ENCODE peak calls at places on chromosome 21, in nine cellular contexts. C, O, Z, Q, M, U, A, V and W are unnamed samples.

GRCh38 chr21:14646893-14647292 is 100.8 kb upstream of the SAMSN1 start:
- DNase-seq in C (no peak), O (no peak), Z (no peak), Q (no peak), M (no peak), U (no peak), A (no peak), V (no peak), W (no peak)

GRCh38 chr21:25421327-25422028 is 185.8 kb downstream of the MRPL39 start:
- DNase-seq in C (peak), O (peak), Z (no peak), Q (no peak), M (peak), U (no peak), A (peak), V (peak), W (peak)

GRCh38 chr21:41766883-41767605 is at the start of gene RIPK4:
- DNase-seq in C (no peak), O (peak), Z (peak), Q (no peak), M (peak), U (no peak), A (no peak), V (no peak), W (no peak)

GRCh38 chr21:28111151-28111619 is 881.5 kb downstream of the LTN1 start:
- DNase-seq in C (peak), O (peak), Z (peak), Q (peak), M (peak), U (peak), A (peak), V (peak), W (peak)

GRCh38 chr21:28069446-28069845 is 923.2 kb downstream of the LTN1 start:
- DNase-seq in C (no peak), O (no peak), Z (no peak), Q (peak), M (peak), U (peak), A (peak), V (peak), W (peak)

GRCh38 chr21:36483095-36483494 is 3.2 kb upstream of the CLDN14 start:
- DNase-seq in C (no peak), O (no peak), Z (no peak), Q (no peak), M (no peak), U (no peak), A (no peak), V (no peak), W (no peak)

GRCh38 chr21:41802684-41803083 is 35.8 kb upstream of the RIPK4 start:
- DNase-seq in C (no peak), O (no peak), Z (peak), Q (no peak), M (no peak), U (no peak), A (no peak), V (no peak), W (no peak)

GRCh38 chr21:38438476-38438893 is 59.8 kb downstream of the ERG start:
- DNase-seq in C (no peak), O (peak), Z (no peak), Q (no peak), M (peak), U (no peak), A (peak), V (peak), W (peak)

GRCh38 chr21:44802396-44803153 is 955 bp upstream of the UBE2G2 start:
- DNase-seq in C (peak), O (peak), Z (no peak), Q (no peak), M (no peak), U (no peak), A (no peak), V (no peak), W (peak)
- TF ChIP-seq CTCF in C (no peak), O (no peak), Z (no peak), Q (no peak), M (no peak), U (no peak), A (no peak), V (no peak), W (no peak)

GRCh38 chr21:18803624-18804023 is 400.0 kb upstream of the TMPRSS15 start:
- DNase-seq in C (no peak), O (no peak), Z (no peak), Q (no peak), M (no peak), U (no peak), A (no peak), V (no peak), W (no peak)

GRCh38 chr21:18801468-18801867 is 397.9 kb upstream of the TMPRSS15 start:
- DNase-seq in C (peak), O (no peak), Z (no peak), Q (no peak), M (peak), U (no peak), A (peak), V (no peak), W (peak)
- TF ChIP-seq CTCF in C (peak), O (no peak), Z (no peak), Q (no peak), M (peak), U (no peak), A (peak), V (no peak), W (peak)

GRCh38 chr21:45228656-45229240 is 58.9 kb downstream of the POFUT2 start:
- DNase-seq in C (no peak), O (no peak), Z (no peak), Q (no peak), M (no peak), U (no peak), A (no peak), V (no peak), W (no peak)

GRCh38 chr21:45226540-45227326 is 61.0 kb downstream of the POFUT2 start:
- DNase-seq in C (no peak), O (no peak), Z (no peak), Q (no peak), M (no peak), U (no peak), A (no peak), V (no peak), W (no peak)

GRCh38 chr21:45225741-45226327 is 61.9 kb downstream of the POFUT2 start:
- DNase-seq in C (no peak), O (no peak), Z (no peak), Q (no peak), M (no peak), U (no peak), A (no peak), V (no peak), W (no peak)

GRCh38 chr21:45228171-45228641 is 59.5 kb downstream of the POFUT2 start:
- DNase-seq in C (no peak), O (peak), Z (peak), Q (peak), M (peak), U (peak), A (peak), V (peak), W (peak)

DNA sequence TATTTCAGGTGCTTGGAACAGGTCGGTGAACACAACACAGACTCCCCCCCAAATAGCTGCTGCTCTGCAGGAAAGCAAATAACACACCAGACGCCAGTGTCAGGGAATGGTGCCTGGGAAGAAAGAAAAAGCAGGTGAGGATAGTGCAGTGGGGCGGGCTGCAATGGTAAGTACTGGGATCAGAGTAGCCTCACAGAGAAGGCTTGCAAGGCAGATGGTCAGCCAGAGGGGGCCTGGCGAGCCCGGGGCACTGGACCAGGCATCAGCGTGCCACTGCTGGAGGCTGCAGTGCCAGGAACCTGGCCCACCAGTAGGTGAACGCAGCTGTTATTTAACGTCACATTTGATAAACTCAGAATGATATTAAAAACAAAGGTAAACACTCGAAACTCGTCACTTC is 60.0 kb downstream of the POFUT2 start:
- DNase-seq in C (no peak), O (no peak), Z (no peak), Q (no peak), M (no peak), U (no peak), A (no peak), V (no peak), W (no peak)
- TF ChIP-seq CTCF in C (no peak), O (no peak), Z (no peak), Q (no peak), M (peak), U (peak), A (peak), V (no peak), W (no peak)

GRCh38 chr21:43645987-43646386 is 13.3 kb downstream of the HSF2BP start:
- DNase-seq in C (no peak), O (no peak), Z (no peak), Q (no peak), M (no peak), U (no peak), A (no peak), V (no peak), W (no peak)

GRCh38 chr21:43643193-43643592 is 16.1 kb downstream of the HSF2BP start:
- DNase-seq in C (no peak), O (peak), Z (no peak), Q (no peak), M (no peak), U (no peak), A (no peak), V (no peak), W (no peak)

GRCh38 chr21:43646550-43647260 is 12.6 kb downstream of the HSF2BP start:
- DNase-seq in C (peak), O (peak), Z (peak), Q (peak), M (peak), U (peak), A (peak), V (peak), W (peak)

GRCh38 chr21:43645414-43645891 is 13.8 kb downstream of the HSF2BP start:
- DNase-seq in C (peak), O (peak), Z (peak), Q (peak), M (peak), U (peak), A (peak), V (peak), W (peak)

GRCh38 chr21:43644609-43645008 is 14.7 kb downstream of the HSF2BP start:
- DNase-seq in C (no peak), O (no peak), Z (no peak), Q (no peak), M (peak), U (no peak), A (peak), V (no peak), W (peak)
- TF ChIP-seq CTCF in C (no peak), O (no peak), Z (no peak), Q (no peak), M (no peak), U (no peak), A (no peak), V (peak), W (no peak)

GRCh38 chr21:46083271-46084040 is 14.5 kb upstream of the COL6A2 start:
- DNase-seq in C (no peak), O (no peak), Z (peak), Q (no peak), M (no peak), U (no peak), A (no peak), V (no peak), W (no peak)
- TF ChIP-seq CTCF in C (no peak), O (no peak), Z (no peak), Q (no peak), M (no peak), U (no peak), A (no peak), V (no peak), W (no peak)